ENCODE peak calls at places on chromosomes 2 and 18, in four cellular contexts. M is PC-9, U is IMR-90, H is fibroblast of lung. S is an unnamed sample. For H3K4me1, the result is how much of the 10 kb centered on the place peaks cover.

GRCh38 chr2:174951746-174952145 is 53.4 kb downstream of the CHN1 start:
- DNase-seq in M (no peak), U (peak), H (peak), S (peak)

GRCh38 chr2:149561309-149561926 is 26.2 kb downstream of the MMADHC start:
- DNase-seq in M (no peak), U (peak), H (peak), S (no peak)

GRCh38 chr2:85433511-85434089 is 15.1 kb downstream of the SH2D6 start:
- DNase-seq in M (peak), U (peak), H (peak), S (peak)

GRCh38 chr18:9861157-9861556 is 24.6 kb upstream of the TXNDC2 start:
- DNase-seq in M (no peak), U (no peak), H (no peak), S (no peak)

GRCh38 chr2:184312970-184313369 is 285.4 kb upstream of the ZNF804A start:
- DNase-seq in M (no peak), U (no peak), H (no peak), S (no peak)

GRCh38 chr2:10548626-10549025 is 100.5 kb upstream of the ODC1 start:
- DNase-seq in M (no peak), U (peak), H (peak), S (no peak)

GRCh38 chr18:3463052-3463451 is 13.1 kb downstream of the TGIF1 start:
- DNase-seq in M (no peak), U (peak), H (peak), S (peak)

GRCh38 chr18:41783065-41783818 is 171.8 kb upstream of the PIK3C3 start:
- DNase-seq in M (no peak), U (no peak), H (no peak), S (no peak)

GRCh38 chr2:73830871-73831401 is 2.2 kb downstream of the STAMBP start:
- DNase-seq in M (no peak), U (peak), H (peak), S (peak)

GRCh38 chr18:62766266-62766665 is 50.9 kb downstream of the PHLPP1 start:
- DNase-seq in M (no peak), U (no peak), H (no peak), S (no peak)

GRCh38 chr2:23571527-23572295 is 186.7 kb downstream of the KLHL29 start:
- DNase-seq in M (no peak), U (no peak), H (no peak), S (no peak)

GRCh38 chr2:44715671-44716077 is 225.8 kb upstream of the SIX3 start:
- DNase-seq in M (peak), U (peak), H (peak), S (peak)

GRCh38 chr2:214809751-214810564 is 475 bp upstream of the BARD1 start:
- DNase-seq in M (peak), U (peak), H (peak), S (peak)

GRCh38 chr2:227848146-227848545 is 23.3 kb upstream of the DAW1 start:
- DNase-seq in M (no peak), U (no peak), H (peak), S (no peak)

GRCh38 chr2:20585710-20586378 is 65.1 kb downstream of the HS1BP3 start:
- DNase-seq in M (no peak), U (no peak), H (no peak), S (no peak)

GRCh38 chr18:32717151-32717550 is 55.7 kb downstream of the KLHL14 start:
- DNase-seq in M (no peak), U (no peak), H (no peak), S (peak)

GRCh38 chr2:206392118-206392517 is 51.2 kb upstream of the ADAM23 start:
- DNase-seq in M (peak), U (peak), H (peak), S (peak)
- TF ChIP-seq CTCF in M (peak), U (peak), H (peak), S (peak)

GRCh38 chr18:5508821-5509220 is 35.0 kb downstream of the EPB41L3 start:
- DNase-seq in M (no peak), U (no peak), H (no peak), S (no peak)
- H3K4me1 ChIP-seq in M (under half), U (under half), H (under half), S (under half)

DNA sequence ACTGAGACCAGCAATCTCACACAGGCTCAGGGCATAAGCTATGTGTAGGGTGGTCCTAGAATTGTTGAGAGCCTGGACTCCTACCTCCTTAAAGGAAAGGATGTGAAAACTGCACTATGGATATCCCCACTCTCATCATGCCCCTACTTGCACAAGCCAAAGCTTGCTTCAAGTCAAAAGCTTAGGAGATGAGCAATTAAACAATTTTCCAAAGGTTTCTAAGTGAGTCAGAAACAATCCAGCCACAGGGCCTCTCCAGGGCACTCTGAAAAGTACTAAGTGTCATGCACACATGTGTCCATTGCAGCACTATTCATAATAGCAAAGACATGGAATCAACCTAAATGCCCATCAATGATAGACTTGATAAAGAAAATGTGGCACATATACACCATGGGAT is 215.4 kb downstream of the AFF3 start:
- DNase-seq in M (no peak), U (peak), H (peak), S (peak)
- H3K4me2 ChIP-seq in M (no peak), U (no peak), H (no peak), S (no peak)

DNA sequence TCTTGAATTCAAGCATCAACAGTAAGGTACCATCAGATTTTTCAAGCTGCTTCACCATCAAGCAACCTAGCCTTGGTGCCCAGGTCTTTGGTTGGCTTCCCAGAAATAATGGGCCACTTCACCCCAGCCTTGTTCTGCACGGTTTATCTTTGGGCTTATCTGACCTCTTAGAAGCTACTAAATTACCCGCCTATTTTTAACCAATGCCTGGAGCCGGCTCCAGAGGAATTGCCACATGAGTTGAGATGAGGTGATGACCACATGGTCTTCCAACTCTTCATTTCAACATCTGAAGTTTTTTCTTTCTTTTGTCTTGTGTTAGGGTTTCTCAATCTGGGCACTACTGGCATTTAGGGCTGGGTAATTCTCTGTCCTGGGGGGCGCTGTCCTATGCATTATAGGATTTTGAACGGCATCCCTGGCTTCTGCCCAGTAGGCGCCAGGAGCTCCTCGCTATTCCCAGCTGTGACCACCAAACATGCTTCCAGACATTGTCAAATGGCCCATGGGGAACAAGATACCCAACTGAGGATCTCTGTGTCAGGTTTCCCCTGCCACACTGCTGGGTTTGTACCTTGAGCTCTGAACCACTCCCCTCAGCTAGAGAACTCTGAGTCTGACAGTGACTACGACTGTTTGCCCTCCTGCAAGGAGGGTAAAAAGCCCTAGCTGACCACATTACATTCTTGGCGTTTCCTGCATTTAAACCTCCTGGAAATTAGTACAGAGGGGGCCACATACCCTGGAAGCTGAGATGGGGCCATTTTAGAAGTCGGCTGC is 12.2 kb downstream of the LRRFIP1 start:
- DNase-seq in M (no peak), U (no peak), H (no peak), S (no peak)
- TF ChIP-seq CTCF in M (no peak), U (no peak), H (no peak), S (no peak)

DNA sequence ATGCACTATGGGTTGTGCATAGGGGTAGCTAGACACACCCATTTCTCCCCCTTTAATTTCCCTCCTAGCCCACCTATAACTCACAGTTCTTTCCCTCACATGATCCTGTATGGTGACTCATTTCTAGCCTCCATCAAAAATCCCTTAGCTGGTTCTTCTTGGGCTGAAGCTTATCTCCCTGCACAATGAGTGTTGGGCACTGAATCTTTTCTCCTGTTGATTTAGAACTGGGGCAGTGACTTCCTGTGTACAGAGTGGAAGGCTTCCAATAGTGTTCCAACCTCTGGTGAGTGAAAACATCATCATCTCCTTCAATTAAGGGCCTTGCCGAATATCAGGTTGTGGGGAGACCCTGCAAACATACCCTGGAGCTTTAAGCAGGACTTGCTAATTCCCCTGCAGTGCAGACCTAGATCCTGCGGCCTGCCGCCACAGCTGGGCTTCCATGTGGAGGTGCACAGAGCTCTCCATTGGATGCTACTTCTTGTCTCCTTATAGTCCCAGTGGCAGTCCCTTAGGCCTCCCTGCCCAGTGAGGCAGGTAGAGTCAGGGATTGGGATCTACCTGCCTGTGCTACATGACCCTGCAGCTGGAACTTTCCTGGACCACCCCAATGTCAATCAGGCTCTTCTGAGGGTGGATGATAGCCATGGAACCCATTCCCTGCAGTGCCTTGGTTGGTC is 121.8 kb downstream of the PLB1 start:
- DNase-seq in M (no peak), U (no peak), H (no peak), S (no peak)
- H3K4me1 ChIP-seq in M (half or more), U (under half), H (under half), S (under half)

GRCh38 chr2:162629085-162629484 is 209.5 kb downstream of the KCNH7 start:
- DNase-seq in M (no peak), U (no peak), H (no peak), S (no peak)
- H3K4me2 ChIP-seq in M (no peak), U (no peak), H (no peak), S (no peak)

GRCh38 chr2:107553045-107553444 is 273.6 kb upstream of the RGPD4 start:
- DNase-seq in M (no peak), U (no peak), H (no peak), S (no peak)
- TF ChIP-seq CTCF in M (no peak), U (no peak), H (no peak), S (no peak)

DNA sequence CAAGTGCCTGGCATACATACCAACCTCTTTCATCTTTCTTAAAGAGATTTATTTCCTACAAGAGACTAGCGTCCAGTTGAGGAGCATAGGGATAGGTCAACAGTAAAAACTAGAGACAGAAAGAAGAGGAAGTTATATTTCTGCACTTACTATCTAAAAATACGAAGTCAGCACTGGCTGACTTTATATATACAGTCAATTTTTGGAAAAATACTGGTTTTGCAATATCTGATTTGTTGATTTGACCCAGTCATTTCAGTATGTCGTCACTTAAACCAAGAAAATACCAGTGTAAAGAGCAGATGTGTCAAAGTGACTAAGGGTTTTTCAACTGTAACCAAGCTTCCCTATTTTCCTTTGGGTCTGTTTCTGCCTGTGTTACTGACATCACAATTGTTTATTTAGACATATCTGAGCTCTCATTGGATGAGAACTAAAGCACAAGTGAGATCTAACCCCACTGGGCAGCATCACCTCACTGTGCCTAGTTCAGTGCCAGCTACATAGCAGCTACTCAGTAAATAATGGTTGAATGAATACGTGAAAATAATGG is 23.0 kb downstream of the CYTIP start:
- DNase-seq in M (no peak), U (peak), H (peak), S (no peak)
- H3K4me1 ChIP-seq in M (under half), U (under half), H (under half), S (under half)

GRCh38 chr2:182057002-182057401 is 71.3 kb downstream of the PPP1R1C start:
- DNase-seq in M (no peak), U (no peak), H (no peak), S (no peak)
- H3K4me2 ChIP-seq in M (no peak), U (no peak), H (no peak), S (no peak)

GRCh38 chr18:76657428-76657827 is 162.4 kb upstream of the ZNF516 start:
- DNase-seq in M (no peak), U (no peak), H (no peak), S (no peak)
- TF ChIP-seq CTCF in M (no peak), U (no peak), H (no peak), S (no peak)

S was measured in astrocyte.